ENCODE peak calls at places on chromosomes 2 and 18, in seven cellular contexts. One of them, this sample, is unnamed.

GRCh38 chr18:55778731-55779460 is 190.9 kb upstream of the TCF4 start:
- DNase-seq in body of pancreas: no peak
- DNase-seq in kidney: no peak
- DNase-seq in ovary: no peak
- DNase-seq in upper lobe of left lung: no peak
- DNase-seq in CD8-positive, alpha-beta memory T cell: no peak
- DNase-seq in Peyer's patch: no peak
- DNase-seq in this sample: no peak

GRCh38 chr2:141348481-141348880 is 782.3 kb downstream of the LRP1B start:
- DNase-seq in body of pancreas: no peak
- DNase-seq in kidney: no peak
- DNase-seq in ovary: no peak
- DNase-seq in upper lobe of left lung: no peak
- DNase-seq in CD8-positive, alpha-beta memory T cell: no peak
- DNase-seq in Peyer's patch: no peak
- DNase-seq in this sample: no peak

GRCh38 chr2:227870710-227871374 is 589 bp upstream of the DAW1 start:
- DNase-seq in body of pancreas: no peak
- DNase-seq in kidney: no peak
- DNase-seq in ovary: no peak
- DNase-seq in upper lobe of left lung: no peak
- DNase-seq in CD8-positive, alpha-beta memory T cell: no peak
- DNase-seq in Peyer's patch: no peak
- DNase-seq in this sample: no peak

GRCh38 chr2:64922482-64923384 is 66.5 kb upstream of the SLC1A4 start:
- DNase-seq in body of pancreas: peak
- DNase-seq in kidney: no peak
- DNase-seq in ovary: no peak
- DNase-seq in upper lobe of left lung: no peak
- DNase-seq in CD8-positive, alpha-beta memory T cell: no peak
- DNase-seq in Peyer's patch: no peak
- DNase-seq in this sample: no peak

GRCh38 chr2:42492691-42493467 is 903 bp downstream of the KCNG3 start:
- DNase-seq in body of pancreas: peak
- DNase-seq in kidney: peak
- DNase-seq in ovary: peak
- DNase-seq in upper lobe of left lung: peak
- DNase-seq in CD8-positive, alpha-beta memory T cell: peak
- DNase-seq in Peyer's patch: peak
- DNase-seq in this sample: no peak

GRCh38 chr18:30982285-30982992 is 60.1 kb downstream of the DSC3 start:
- DNase-seq in body of pancreas: no peak
- DNase-seq in kidney: no peak
- DNase-seq in ovary: no peak
- DNase-seq in upper lobe of left lung: no peak
- DNase-seq in CD8-positive, alpha-beta memory T cell: no peak
- DNase-seq in Peyer's patch: peak
- DNase-seq in this sample: no peak

GRCh38 chr2:172972005-172972619 is 103.5 kb upstream of the MAP3K20 start:
- DNase-seq in body of pancreas: peak
- DNase-seq in kidney: no peak
- DNase-seq in ovary: peak
- DNase-seq in upper lobe of left lung: no peak
- DNase-seq in CD8-positive, alpha-beta memory T cell: peak
- DNase-seq in Peyer's patch: no peak
- DNase-seq in this sample: peak

GRCh38 chr2:127820080-127820668 is 9.2 kb upstream of the WDR33 start:
- DNase-seq in body of pancreas: no peak
- DNase-seq in kidney: no peak
- DNase-seq in ovary: no peak
- DNase-seq in upper lobe of left lung: no peak
- DNase-seq in CD8-positive, alpha-beta memory T cell: no peak
- DNase-seq in Peyer's patch: no peak
- DNase-seq in this sample: no peak

GRCh38 chr18:76721207-76721996 is 101.0 kb upstream of the ZNF236 start:
- DNase-seq in body of pancreas: no peak
- DNase-seq in kidney: no peak
- DNase-seq in ovary: no peak
- DNase-seq in upper lobe of left lung: no peak
- DNase-seq in CD8-positive, alpha-beta memory T cell: peak
- DNase-seq in Peyer's patch: no peak
- DNase-seq in this sample: no peak

GRCh38 chr2:168525020-168525419 is 68.9 kb downstream of the CERS6 start:
- DNase-seq in body of pancreas: no peak
- DNase-seq in kidney: no peak
- DNase-seq in ovary: no peak
- DNase-seq in upper lobe of left lung: no peak
- DNase-seq in CD8-positive, alpha-beta memory T cell: no peak
- DNase-seq in Peyer's patch: no peak
- DNase-seq in this sample: no peak

GRCh38 chr18:48436907-48437306 is 27.7 kb upstream of the ZBTB7C start:
- DNase-seq in body of pancreas: no peak
- DNase-seq in kidney: no peak
- DNase-seq in ovary: no peak
- DNase-seq in upper lobe of left lung: no peak
- DNase-seq in CD8-positive, alpha-beta memory T cell: no peak
- DNase-seq in Peyer's patch: no peak
- DNase-seq in this sample: no peak

GRCh38 chr2:141641462-141641861 is 489.4 kb downstream of the LRP1B start:
- DNase-seq in body of pancreas: no peak
- DNase-seq in kidney: no peak
- DNase-seq in ovary: no peak
- DNase-seq in upper lobe of left lung: no peak
- DNase-seq in CD8-positive, alpha-beta memory T cell: no peak
- DNase-seq in Peyer's patch: no peak
- DNase-seq in this sample: no peak

GRCh38 chr2:37414470-37414949 is 70.1 kb downstream of the QPCT start:
- DNase-seq in body of pancreas: peak
- DNase-seq in kidney: no peak
- DNase-seq in ovary: no peak
- DNase-seq in upper lobe of left lung: no peak
- DNase-seq in CD8-positive, alpha-beta memory T cell: no peak
- DNase-seq in Peyer's patch: no peak
- DNase-seq in this sample: no peak

GRCh38 chr2:161371869-161372268 is 44.2 kb upstream of the TBR1 start:
- DNase-seq in body of pancreas: no peak
- DNase-seq in kidney: no peak
- DNase-seq in ovary: no peak
- DNase-seq in upper lobe of left lung: no peak
- DNase-seq in CD8-positive, alpha-beta memory T cell: no peak
- DNase-seq in Peyer's patch: no peak
- DNase-seq in this sample: no peak

GRCh38 chr2:21424375-21424774 is 300.6 kb downstream of the TDRD15 start:
- DNase-seq in body of pancreas: no peak
- DNase-seq in kidney: no peak
- DNase-seq in ovary: no peak
- DNase-seq in upper lobe of left lung: no peak
- DNase-seq in CD8-positive, alpha-beta memory T cell: no peak
- DNase-seq in Peyer's patch: no peak
- DNase-seq in this sample: no peak

GRCh38 chr18:58848685-58849084 is 16.0 kb upstream of the ZNF532 start:
- DNase-seq in body of pancreas: no peak
- DNase-seq in kidney: no peak
- DNase-seq in ovary: no peak
- DNase-seq in upper lobe of left lung: no peak
- DNase-seq in CD8-positive, alpha-beta memory T cell: no peak
- DNase-seq in Peyer's patch: no peak
- DNase-seq in this sample: no peak

GRCh38 chr2:184268900-184269299 is 329.4 kb upstream of the ZNF804A start:
- DNase-seq in body of pancreas: no peak
- DNase-seq in kidney: no peak
- DNase-seq in ovary: no peak
- DNase-seq in upper lobe of left lung: no peak
- DNase-seq in CD8-positive, alpha-beta memory T cell: no peak
- DNase-seq in Peyer's patch: no peak
- DNase-seq in this sample: no peak

GRCh38 chr2:240469239-240469636 is 33.8 kb downstream of the GPC1 start:
- DNase-seq in body of pancreas: peak
- DNase-seq in kidney: peak
- DNase-seq in ovary: no peak
- DNase-seq in upper lobe of left lung: no peak
- DNase-seq in CD8-positive, alpha-beta memory T cell: no peak
- DNase-seq in Peyer's patch: no peak
- DNase-seq in this sample: no peak

GRCh38 chr18:39313992-39314391 is 1748.4 kb upstream of the CELF4 start:
- DNase-seq in body of pancreas: peak
- DNase-seq in kidney: no peak
- DNase-seq in ovary: no peak
- DNase-seq in upper lobe of left lung: no peak
- DNase-seq in CD8-positive, alpha-beta memory T cell: no peak
- DNase-seq in Peyer's patch: no peak
- DNase-seq in this sample: no peak

GRCh38 chr18:68713791-68714190 is 1.1 kb downstream of the TMX3 start:
- DNase-seq in body of pancreas: no peak
- DNase-seq in kidney: no peak
- DNase-seq in ovary: no peak
- DNase-seq in upper lobe of left lung: no peak
- DNase-seq in CD8-positive, alpha-beta memory T cell: no peak
- DNase-seq in Peyer's patch: no peak
- DNase-seq in this sample: no peak

GRCh38 chr18:46939337-46939963 is 22.0 kb downstream of the KATNAL2 start:
- DNase-seq in body of pancreas: peak
- DNase-seq in kidney: no peak
- DNase-seq in ovary: no peak
- DNase-seq in upper lobe of left lung: no peak
- DNase-seq in CD8-positive, alpha-beta memory T cell: no peak
- DNase-seq in Peyer's patch: no peak
- DNase-seq in this sample: no peak

GRCh38 chr2:129793326-129793955 is 186.0 kb upstream of the RAB6C start:
- DNase-seq in body of pancreas: no peak
- DNase-seq in kidney: no peak
- DNase-seq in ovary: no peak
- DNase-seq in upper lobe of left lung: no peak
- DNase-seq in CD8-positive, alpha-beta memory T cell: no peak
- DNase-seq in Peyer's patch: no peak
- DNase-seq in this sample: no peak

GRCh38 chr2:101753720-101754490 is 56.4 kb downstream of the MAP4K4 start:
- DNase-seq in body of pancreas: no peak
- DNase-seq in kidney: no peak
- DNase-seq in ovary: no peak
- DNase-seq in upper lobe of left lung: no peak
- DNase-seq in CD8-positive, alpha-beta memory T cell: no peak
- DNase-seq in Peyer's patch: no peak
- DNase-seq in this sample: no peak

GRCh38 chr18:12460874-12461273 is 53.1 kb downstream of the PRELID3A start:
- DNase-seq in body of pancreas: no peak
- DNase-seq in kidney: no peak
- DNase-seq in ovary: no peak
- DNase-seq in upper lobe of left lung: no peak
- DNase-seq in CD8-positive, alpha-beta memory T cell: no peak
- DNase-seq in Peyer's patch: peak
- DNase-seq in this sample: no peak

GRCh38 chr2:119049968-119050657 is 108.1 kb downstream of the MARCO start:
- DNase-seq in body of pancreas: no peak
- DNase-seq in kidney: no peak
- DNase-seq in ovary: peak
- DNase-seq in upper lobe of left lung: peak
- DNase-seq in CD8-positive, alpha-beta memory T cell: no peak
- DNase-seq in Peyer's patch: no peak
- DNase-seq in this sample: no peak

DNA sequence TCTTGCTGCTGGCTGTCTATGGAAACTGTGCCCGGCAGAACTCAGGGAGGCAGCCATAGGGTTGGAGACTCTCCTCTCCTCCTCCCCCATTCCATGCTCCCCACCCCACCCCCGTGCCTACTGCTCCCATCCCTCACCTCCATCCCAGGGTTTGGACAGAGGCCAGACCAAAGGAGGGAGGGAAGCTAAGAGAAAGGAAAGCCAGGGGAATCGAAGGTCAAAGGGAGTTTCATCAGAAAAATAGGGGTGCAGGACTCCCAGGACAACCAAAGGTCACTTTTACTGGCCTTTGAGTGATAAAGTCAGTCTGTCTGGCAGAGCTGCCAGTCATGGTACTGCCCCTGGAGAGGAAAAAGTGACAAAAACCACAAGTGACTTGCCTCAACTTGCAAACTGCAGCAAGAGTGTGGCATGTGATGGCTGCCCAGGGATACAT is 187.3 kb upstream of the CTAGE1 start:
- DNase-seq in body of pancreas: peak
- DNase-seq in kidney: no peak
- DNase-seq in ovary: no peak
- DNase-seq in upper lobe of left lung: no peak
- DNase-seq in CD8-positive, alpha-beta memory T cell: no peak
- DNase-seq in Peyer's patch: no peak
- DNase-seq in this sample: no peak
- H3K27ac ChIP-seq in body of pancreas: peak
- H3K27ac ChIP-seq in kidney: peak
- H3K27ac ChIP-seq in ovary: no peak
- H3K27ac ChIP-seq in upper lobe of left lung: peak
- H3K27ac ChIP-seq in CD8-positive, alpha-beta memory T cell: no peak
- H3K27ac ChIP-seq in Peyer's patch: no peak
- H3K27ac ChIP-seq in this sample: peak

GRCh38 chr2:233331536-233331935 is 22.8 kb upstream of the DGKD start:
- DNase-seq in body of pancreas: peak
- DNase-seq in kidney: peak
- DNase-seq in ovary: no peak
- DNase-seq in upper lobe of left lung: no peak
- DNase-seq in CD8-positive, alpha-beta memory T cell: peak
- DNase-seq in Peyer's patch: no peak
- DNase-seq in this sample: peak
- H3K27ac ChIP-seq in body of pancreas: peak
- H3K27ac ChIP-seq in kidney: no peak
- H3K27ac ChIP-seq in ovary: no peak
- H3K27ac ChIP-seq in upper lobe of left lung: peak
- H3K27ac ChIP-seq in CD8-positive, alpha-beta memory T cell: peak
- H3K27ac ChIP-seq in Peyer's patch: peak
- H3K27ac ChIP-seq in this sample: peak

GRCh38 chr2:163951312-163951711 is 215.5 kb upstream of the FIGN start:
- DNase-seq in body of pancreas: no peak
- DNase-seq in kidney: no peak
- DNase-seq in ovary: no peak
- DNase-seq in upper lobe of left lung: no peak
- DNase-seq in CD8-positive, alpha-beta memory T cell: no peak
- DNase-seq in Peyer's patch: no peak
- DNase-seq in this sample: no peak

GRCh38 chr2:163953390-163953907 is 217.6 kb upstream of the FIGN start:
- DNase-seq in body of pancreas: no peak
- DNase-seq in kidney: no peak
- DNase-seq in ovary: no peak
- DNase-seq in upper lobe of left lung: no peak
- DNase-seq in CD8-positive, alpha-beta memory T cell: no peak
- DNase-seq in Peyer's patch: no peak
- DNase-seq in this sample: no peak
- H3K27ac ChIP-seq in body of pancreas: no peak
- H3K27ac ChIP-seq in kidney: no peak
- H3K27ac ChIP-seq in ovary: no peak
- H3K27ac ChIP-seq in upper lobe of left lung: no peak
- H3K27ac ChIP-seq in CD8-positive, alpha-beta memory T cell: no peak
- H3K27ac ChIP-seq in Peyer's patch: no peak
- H3K27ac ChIP-seq in this sample: no peak

DNA sequence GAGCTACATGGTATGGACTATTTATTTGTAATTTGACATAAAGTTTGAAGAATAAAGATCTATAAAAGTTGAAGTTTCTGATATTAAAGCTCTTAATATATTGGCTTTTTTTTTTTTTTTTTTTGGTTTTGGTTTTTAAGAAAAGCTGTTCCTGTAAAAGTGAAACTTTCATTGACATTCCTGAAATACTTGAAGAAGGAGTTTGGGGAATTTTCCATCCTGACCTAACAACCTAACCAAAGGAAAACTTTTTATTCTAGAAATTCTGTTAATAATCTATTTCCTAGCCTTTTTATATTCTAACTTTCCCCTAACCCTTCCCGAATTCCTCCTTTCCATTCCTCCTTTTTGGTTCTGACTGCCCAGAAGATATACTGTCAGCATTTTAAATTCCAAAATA is 83.7 kb downstream of the ACSL3 start:
- DNase-seq in body of pancreas: no peak
- DNase-seq in kidney: no peak
- DNase-seq in ovary: no peak
- DNase-seq in upper lobe of left lung: no peak
- DNase-seq in CD8-positive, alpha-beta memory T cell: no peak
- DNase-seq in Peyer's patch: no peak
- DNase-seq in this sample: no peak
- H3K27ac ChIP-seq in body of pancreas: no peak
- H3K27ac ChIP-seq in kidney: no peak
- H3K27ac ChIP-seq in ovary: no peak
- H3K27ac ChIP-seq in upper lobe of left lung: no peak
- H3K27ac ChIP-seq in CD8-positive, alpha-beta memory T cell: no peak
- H3K27ac ChIP-seq in Peyer's patch: no peak
- H3K27ac ChIP-seq in this sample: no peak

This sample was measured in stomach.